ENCODE peak calls at places on chromosomes 5 and 9, in ten cellular contexts. C, T, I, E, H, W, A, Z, Q and R are unnamed samples. For H3K4me1, the result is how much of the 10 kb centered on the place peaks cover.

GRCh38 chr9:68955281-68955680 is 58.6 kb downstream of the PRKACG start:
- DNase-seq in C (no peak), T (no peak), I (no peak), E (no peak), H (no peak), W (no peak), A (no peak), Z (no peak), Q (no peak), R (no peak)

GRCh38 chr5:165722401-165722800 is 2217.0 kb downstream of the MAT2B start:
- DNase-seq in C (no peak), T (no peak), I (no peak), E (no peak), H (no peak), W (no peak), A (no peak), Z (no peak), Q (no peak), R (no peak)

GRCh38 chr9:18149457-18150011 is 324.4 kb upstream of the ADAMTSL1 start:
- DNase-seq in C (no peak), T (peak), I (no peak), E (no peak), H (no peak), W (no peak), A (no peak), Z (no peak), Q (no peak), R (no peak)

GRCh38 chr9:116202219-116202912 is 48.8 kb downstream of the PAPPA start:
- DNase-seq in C (no peak), T (no peak), I (no peak), E (no peak), H (no peak), W (no peak), A (no peak), Z (no peak), Q (no peak), R (peak)

GRCh38 chr9:104879555-104880318 is 48.2 kb downstream of the ABCA1 start:
- DNase-seq in C (no peak), T (peak), I (no peak), E (no peak), H (no peak), W (no peak), A (no peak), Z (no peak), Q (no peak), R (no peak)

GRCh38 chr9:122338989-122339388 is 31.8 kb upstream of the PTGS1 start:
- DNase-seq in C (no peak), T (no peak), I (no peak), E (no peak), H (peak), W (no peak), A (no peak), Z (no peak), Q (no peak), R (no peak)

GRCh38 chr5:134873987-134874830 is at the start of gene TXNDC15:
- DNase-seq in C (peak), T (peak), I (peak), E (peak), H (peak), W (peak), A (peak), Z (peak), Q (peak), R (peak)

GRCh38 chr5:175821790-175822211 is 49.6 kb upstream of the CPLX2 start:
- DNase-seq in C (no peak), T (no peak), I (no peak), E (no peak), H (no peak), W (no peak), A (no peak), Z (peak), Q (no peak), R (no peak)

GRCh38 chr9:6552738-6553121 is 92.8 kb downstream of the GLDC start:
- DNase-seq in C (no peak), T (peak), I (no peak), E (no peak), H (no peak), W (no peak), A (no peak), Z (no peak), Q (no peak), R (no peak)

GRCh38 chr5:117103703-117104102 is 529.1 kb upstream of the SEMA6A start:
- DNase-seq in C (no peak), T (no peak), I (no peak), E (peak), H (peak), W (no peak), A (no peak), Z (no peak), Q (no peak), R (no peak)

GRCh38 chr9:35814106-35814840 is 569 bp downstream of the HINT2 start:
- DNase-seq in C (no peak), T (peak), I (no peak), E (peak), H (peak), W (no peak), A (no peak), Z (no peak), Q (peak), R (peak)

GRCh38 chr5:20213803-20214202 is 225.8 kb upstream of the CDH18 start:
- DNase-seq in C (no peak), T (no peak), I (no peak), E (no peak), H (no peak), W (no peak), A (no peak), Z (no peak), Q (no peak), R (no peak)

GRCh38 chr9:18245911-18246310 is 228.0 kb upstream of the ADAMTSL1 start:
- DNase-seq in C (no peak), T (no peak), I (no peak), E (no peak), H (peak), W (no peak), A (no peak), Z (no peak), Q (no peak), R (no peak)

GRCh38 chr9:12765399-12765798 is 9.4 kb upstream of the LURAP1L start:
- DNase-seq in C (no peak), T (no peak), I (no peak), E (no peak), H (no peak), W (no peak), A (no peak), Z (no peak), Q (no peak), R (no peak)

GRCh38 chr5:124395287-124395686 is 351.2 kb downstream of the ZNF608 start:
- DNase-seq in C (no peak), T (no peak), I (no peak), E (peak), H (peak), W (no peak), A (no peak), Z (no peak), Q (no peak), R (no peak)

GRCh38 chr5:141963706-141964105 is 5.2 kb upstream of the RNF14 start:
- DNase-seq in C (no peak), T (no peak), I (no peak), E (no peak), H (no peak), W (no peak), A (no peak), Z (no peak), Q (no peak), R (no peak)

GRCh38 chr9:87193925-87194380 is 246.6 kb upstream of the GAS1 start:
- DNase-seq in C (no peak), T (no peak), I (no peak), E (peak), H (no peak), W (no peak), A (no peak), Z (no peak), Q (no peak), R (no peak)

GRCh38 chr5:1176473-1177391 is 24.7 kb upstream of the SLC6A19 start:
- DNase-seq in C (no peak), T (no peak), I (no peak), E (peak), H (peak), W (no peak), A (no peak), Z (peak), Q (no peak), R (no peak)

GRCh38 chr5:149411738-149412519 is 32.8 kb upstream of the IL17B start:
- DNase-seq in C (no peak), T (no peak), I (no peak), E (no peak), H (no peak), W (no peak), A (no peak), Z (no peak), Q (no peak), R (no peak)

GRCh38 chr5:142671276-142671675 is 14.6 kb downstream of the FGF1 start:
- DNase-seq in C (no peak), T (no peak), I (no peak), E (no peak), H (no peak), W (no peak), A (no peak), Z (no peak), Q (no peak), R (no peak)

GRCh38 chr5:110112355-110112754 is 422.6 kb downstream of the MAN2A1 start:
- DNase-seq in C (no peak), T (no peak), I (no peak), E (no peak), H (no peak), W (no peak), A (no peak), Z (no peak), Q (no peak), R (no peak)

GRCh38 chr9:114811969-114812636 is 6.3 kb upstream of the TNFSF15 start:
- DNase-seq in C (no peak), T (no peak), I (no peak), E (no peak), H (no peak), W (no peak), A (no peak), Z (no peak), Q (no peak), R (no peak)

GRCh38 chr9:90009447-90009846 is 404.6 kb downstream of the GADD45G start:
- DNase-seq in C (no peak), T (no peak), I (no peak), E (no peak), H (no peak), W (no peak), A (no peak), Z (no peak), Q (no peak), R (no peak)

GRCh38 chr5:83586874-83587776 is 115.6 kb downstream of the VCAN start:
- DNase-seq in C (no peak), T (peak), I (no peak), E (no peak), H (no peak), W (no peak), A (no peak), Z (no peak), Q (no peak), R (no peak)

GRCh38 chr5:67998709-67999251 is 216.8 kb upstream of the PIK3R1 start:
- DNase-seq in C (no peak), T (peak), I (peak), E (no peak), H (peak), W (no peak), A (no peak), Z (peak), Q (peak), R (peak)

GRCh38 chr5:175493726-175494125 is 15.4 kb downstream of the SFXN1 start:
- DNase-seq in C (no peak), T (no peak), I (no peak), E (no peak), H (no peak), W (no peak), A (no peak), Z (no peak), Q (no peak), R (peak)

GRCh38 chr9:108956627-108957026 is 22.4 kb downstream of the ABITRAM start:
- DNase-seq in C (no peak), T (no peak), I (no peak), E (no peak), H (no peak), W (no peak), A (no peak), Z (no peak), Q (no peak), R (no peak)

GRCh38 chr5:16933337-16933736 is 2.8 kb downstream of the MYO10 start:
- DNase-seq in C (no peak), T (peak), I (no peak), E (no peak), H (no peak), W (no peak), A (no peak), Z (no peak), Q (no peak), R (no peak)

GRCh38 chr9:96121162-96121561 is 180.8 kb downstream of the HSD17B3 start:
- DNase-seq in C (no peak), T (no peak), I (no peak), E (no peak), H (no peak), W (no peak), A (no peak), Z (no peak), Q (no peak), R (no peak)

GRCh38 chr9:19119241-19119640 is 8.1 kb downstream of the PLIN2 start:
- DNase-seq in C (no peak), T (peak), I (no peak), E (no peak), H (no peak), W (no peak), A (no peak), Z (no peak), Q (no peak), R (no peak)

GRCh38 chr5:179620703-179621350 is 2.6 kb downstream of the HNRNPH1 start:
- DNase-seq in C (no peak), T (no peak), I (no peak), E (no peak), H (no peak), W (no peak), A (no peak), Z (no peak), Q (no peak), R (no peak)

GRCh38 chr9:117704024-117704575 is at the start of gene TLR4:
- DNase-seq in C (no peak), T (peak), I (no peak), E (peak), H (no peak), W (peak), A (no peak), Z (no peak), Q (peak), R (peak)

GRCh38 chr9:117706421-117707150 is 2.4 kb downstream of the TLR4 start:
- DNase-seq in C (no peak), T (peak), I (no peak), E (no peak), H (no peak), W (no peak), A (no peak), Z (no peak), Q (no peak), R (no peak)

GRCh38 chr9:117704597-117704996 is 394 bp downstream of the TLR4 start:
- DNase-seq in C (no peak), T (no peak), I (no peak), E (no peak), H (no peak), W (no peak), A (no peak), Z (no peak), Q (no peak), R (no peak)

GRCh38 chr9:117703538-117703937 is 665 bp upstream of the TLR4 start:
- DNase-seq in C (no peak), T (no peak), I (no peak), E (no peak), H (no peak), W (no peak), A (no peak), Z (no peak), Q (no peak), R (no peak)

GRCh38 chr9:117705386-117705785 is 1.2 kb downstream of the TLR4 start:
- DNase-seq in C (no peak), T (peak), I (no peak), E (no peak), H (no peak), W (no peak), A (no peak), Z (no peak), Q (no peak), R (no peak)
- H3K4me1 ChIP-seq in C (under half), T (under half), I (under half), E (under half), H (under half), W (under half), A (under half), Z (under half), Q (under half), R (under half)

DNA sequence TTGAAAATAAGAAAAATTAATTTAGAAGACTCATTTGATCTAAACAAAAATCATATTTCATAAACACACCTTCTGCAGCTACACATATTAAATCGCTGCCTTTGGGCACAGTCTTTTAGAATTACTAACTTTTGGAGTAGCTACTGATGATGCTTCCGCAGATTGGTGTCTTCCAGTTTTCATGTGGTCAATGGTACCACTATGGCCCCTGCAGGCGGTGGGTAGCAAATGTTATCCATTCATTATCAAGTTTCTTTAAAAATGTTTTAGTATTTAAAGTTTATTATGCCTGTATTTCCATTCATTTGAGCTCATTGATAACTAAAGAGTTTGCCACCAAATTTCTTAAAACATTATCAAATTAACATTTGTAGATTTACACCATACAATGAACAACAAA is 122.9 kb upstream of the GRAMD2B start:
- DNase-seq in C (no peak), T (no peak), I (no peak), E (peak), H (no peak), W (no peak), A (no peak), Z (no peak), Q (no peak), R (no peak)
- TF ChIP-seq CTCF in C (no peak), T (no peak), I (no peak), E (peak), H (peak), W (no peak), A (peak), Z (no peak), Q (no peak), R (no peak)

GRCh38 chr5:54643679-54644078 is 126.1 kb downstream of the SNX18 start:
- DNase-seq in C (no peak), T (peak), I (no peak), E (no peak), H (no peak), W (no peak), A (no peak), Z (peak), Q (no peak), R (no peak)
- TF ChIP-seq POLR2AphosphoS5 in C (no peak), T (no peak), I (no peak), E (no peak), H (no peak), W (no peak), A (no peak), Z (no peak), Q (no peak), R (no peak)

GRCh38 chr5:154788212-154788611 is 33.0 kb downstream of the LARP1 start:
- DNase-seq in C (no peak), T (no peak), I (no peak), E (no peak), H (no peak), W (no peak), A (no peak), Z (no peak), Q (no peak), R (no peak)
- H3K4me1 ChIP-seq in C (half or more), T (under half), I (under half), E (under half), H (under half), W (under half), A (under half), Z (under half), Q (under half), R (under half)

DNA sequence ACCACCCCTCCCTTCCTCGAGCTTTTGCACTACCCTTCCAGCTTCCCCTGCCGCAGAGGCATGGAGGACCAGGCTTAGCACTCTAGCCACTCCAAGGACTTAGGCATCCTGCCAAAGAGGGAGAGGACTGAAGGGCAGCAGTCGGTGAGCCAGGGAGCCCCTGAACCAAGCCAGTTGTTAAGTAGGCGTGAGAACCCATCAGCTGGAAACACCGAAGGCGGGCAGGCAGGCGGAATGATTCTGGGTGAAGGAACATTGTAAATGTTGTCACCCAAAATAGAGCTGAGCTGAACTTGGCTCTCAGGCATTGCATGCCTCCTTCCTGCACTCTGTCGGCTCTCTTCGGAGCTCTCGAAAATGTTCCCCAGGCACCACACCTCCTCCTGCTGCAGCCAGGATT is 42.8 kb downstream of the NRG2 start:
- DNase-seq in C (no peak), T (no peak), I (no peak), E (no peak), H (no peak), W (no peak), A (no peak), Z (no peak), Q (no peak), R (no peak)
- TF ChIP-seq CTCF in C (no peak), T (no peak), I (no peak), E (no peak), H (no peak), W (no peak), A (no peak), Z (no peak), Q (no peak), R (no peak)

GRCh38 chr9:33044162-33044673 is 19.1 kb downstream of the DNAJA1 start:
- DNase-seq in C (peak), T (peak), I (peak), E (peak), H (peak), W (no peak), A (peak), Z (no peak), Q (peak), R (peak)
- TF ChIP-seq POLR2AphosphoS5 in C (peak), T (peak), I (peak), E (peak), H (no peak), W (peak), A (peak), Z (no peak), Q (peak), R (peak)